ENCODE peak calls at places on chromosomes 2 and 18, in nine cellular contexts. T is aorta; R is CD8-positive, alpha-beta T cell; A is midbrain; H is stimulated activated CD4-positive, alpha-beta T cell treated with anti-CD3 and anti-CD28 coated beads, Interleukin-2, amount 100 ng/mL, for 24 hours; P is NCI-H82; X is OCI-M1; E is mammary epithelial cell; Q is cardiac muscle cell. B is an unnamed sample.

GRCh38 chr18:35077937-35078336 is 36.7 kb downstream of the MAPRE2 start:
- DNase-seq in T (no peak), R (no peak), A (no peak), H (no peak), P (no peak), X (no peak), E (no peak), Q (no peak), B (no peak)

GRCh38 chr2:230938516-230939065 is 13.5 kb upstream of the GPR55 start:
- DNase-seq in T (peak; percentile 51), R (no peak), A (no peak), H (no peak), P (no peak), X (no peak), E (no peak), Q (no peak), B (no peak)

GRCh38 chr2:239216251-239216613 is 184.6 kb downstream of the HDAC4 start:
- DNase-seq in T (no peak), R (no peak), A (no peak), H (no peak), P (no peak), X (no peak), E (no peak), Q (no peak), B (no peak)

GRCh38 chr18:56672981-56673380 is 21.8 kb downstream of the WDR7 start:
- DNase-seq in T (no peak), R (no peak), A (no peak), H (no peak), P (no peak), X (no peak), E (no peak), Q (no peak), B (no peak)

GRCh38 chr2:23568257-23569190 is 183.5 kb downstream of the KLHL29 start:
- DNase-seq in T (no peak), R (no peak), A (no peak), H (no peak), P (no peak), X (peak; percentile 57), E (no peak), Q (no peak), B (no peak)

GRCh38 chr2:136378712-136379595 is 261.0 kb upstream of the CXCR4 start:
- DNase-seq in T (no peak), R (peak; percentile 69), A (peak; percentile 71), H (peak; percentile 76), P (peak; percentile 84), X (peak; percentile 71), E (peak; percentile 21), Q (peak; percentile 78), B (peak; percentile 68)

GRCh38 chr2:238966274-238966937 is 118.5 kb downstream of the TWIST2 start:
- DNase-seq in T (no peak), R (no peak), A (no peak), H (no peak), P (no peak), X (no peak), E (no peak), Q (no peak), B (no peak)

GRCh38 chr2:30947686-30948085 is 140.4 kb upstream of the CAPN13 start:
- DNase-seq in T (no peak), R (no peak), A (no peak), H (no peak), P (no peak), X (no peak), E (no peak), Q (no peak), B (no peak)

GRCh38 chr2:127448526-127448925 is 30.3 kb downstream of the PROC start:
- DNase-seq in T (no peak), R (no peak), A (no peak), H (no peak), P (no peak), X (no peak), E (no peak), Q (no peak), B (no peak)

GRCh38 chr2:1227289-1227900 is 185.9 kb upstream of the TPO start:
- DNase-seq in T (no peak), R (no peak), A (no peak), H (no peak), P (no peak), X (no peak), E (no peak), Q (no peak), B (no peak)

GRCh38 chr2:8578335-8579244 is 103.3 kb upstream of the ID2 start:
- DNase-seq in T (no peak), R (no peak), A (no peak), H (no peak), P (no peak), X (no peak), E (no peak), Q (no peak), B (no peak)

GRCh38 chr2:29273704-29274611 is 158.7 kb downstream of the CLIP4 start:
- DNase-seq in T (no peak), R (no peak), A (no peak), H (no peak), P (no peak), X (no peak), E (peak; percentile 27), Q (no peak), B (no peak)

GRCh38 chr2:120531863-120532600 is 186.1 kb downstream of the INHBB start:
- DNase-seq in T (peak; percentile 50), R (no peak), A (no peak), H (no peak), P (peak; percentile 9), X (no peak), E (no peak), Q (no peak), B (no peak)

GRCh38 chr2:172408143-172408766 is 19.1 kb upstream of the ITGA6 start:
- DNase-seq in T (no peak), R (no peak), A (no peak), H (no peak), P (peak; percentile 51), X (no peak), E (peak; percentile 100), Q (no peak), B (peak; percentile 19)

GRCh38 chr2:170084820-170085475 is 93.0 kb upstream of the MYO3B start:
- DNase-seq in T (no peak), R (no peak), A (no peak), H (no peak), P (no peak), X (peak; percentile 79), E (no peak), Q (peak; percentile 15), B (no peak)

GRCh38 chr2:140808816-140809215 is 1322.0 kb downstream of the LRP1B start:
- DNase-seq in T (no peak), R (no peak), A (no peak), H (no peak), P (peak; percentile 58), X (peak; percentile 63), E (no peak), Q (no peak), B (no peak)

GRCh38 chr2:221527759-221528444 is 44.2 kb downstream of the EPHA4 start:
- DNase-seq in T (no peak), R (peak; percentile 25), A (no peak), H (no peak), P (peak; percentile 16), X (no peak), E (peak; percentile 29), Q (no peak), B (peak; percentile 67)

GRCh38 chr2:169799555-169799954 is 884 bp downstream of the SSB start:
- DNase-seq in T (no peak), R (no peak), A (no peak), H (no peak), P (peak; percentile 35), X (peak; percentile 49), E (no peak), Q (no peak), B (no peak)

GRCh38 chr2:24721470-24721869 is 71.7 kb downstream of the PTRHD1 start:
- DNase-seq in T (peak; percentile 76), R (no peak), A (peak; percentile 93), H (no peak), P (peak; percentile 66), X (no peak), E (peak; percentile 67), Q (no peak), B (peak; percentile 60)

GRCh38 chr2:137980459-137980858 is 16.2 kb downstream of the HNMT start:
- DNase-seq in T (no peak), R (no peak), A (no peak), H (no peak), P (no peak), X (no peak), E (no peak), Q (no peak), B (no peak)

GRCh38 chr2:105872142-105872728 is 127.5 kb downstream of the NCK2 start:
- DNase-seq in T (no peak), R (no peak), A (no peak), H (no peak), P (no peak), X (no peak), E (no peak), Q (no peak), B (no peak)

GRCh38 chr2:96097441-96097840 is 18.9 kb downstream of the ADRA2B start:
- DNase-seq in T (no peak), R (no peak), A (no peak), H (no peak), P (no peak), X (no peak), E (peak; percentile 37), Q (no peak), B (no peak)

GRCh38 chr2:8544786-8545631 is 136.8 kb upstream of the ID2 start:
- DNase-seq in T (peak; percentile 83), R (peak; percentile 69), A (no peak), H (peak; percentile 90), P (peak; percentile 77), X (peak; percentile 94), E (no peak), Q (no peak), B (peak; percentile 82)

GRCh38 chr2:18413794-18414396 is 146.6 kb downstream of the RDH14 start:
- DNase-seq in T (no peak), R (no peak), A (no peak), H (no peak), P (no peak), X (peak; percentile 50), E (peak; percentile 78), Q (no peak), B (peak; percentile 25)

GRCh38 chr18:70469916-70470315 is 181.1 kb downstream of the SOCS6 start:
- DNase-seq in T (no peak), R (no peak), A (peak; percentile 64), H (no peak), P (peak; percentile 89), X (peak; percentile 16), E (no peak), Q (peak; percentile 27), B (no peak)

GRCh38 chr2:19048593-19049264 is 309.7 kb downstream of the OSR1 start:
- DNase-seq in T (peak; percentile 84), R (no peak), A (no peak), H (no peak), P (no peak), X (no peak), E (no peak), Q (no peak), B (peak; percentile 67)

GRCh38 chr2:128788636-128789220 is 470.1 kb upstream of the HS6ST1 start:
- DNase-seq in T (no peak), R (no peak), A (no peak), H (no peak), P (no peak), X (no peak), E (no peak), Q (no peak), B (no peak)

GRCh38 chr2:30022444-30023071 is 101.2 kb upstream of the ALK start:
- DNase-seq in T (no peak), R (no peak), A (no peak), H (no peak), P (no peak), X (no peak), E (no peak), Q (no peak), B (no peak)

GRCh38 chr2:28251337-28251736 is 141.3 kb upstream of the FOSL2 start:
- DNase-seq in T (no peak), R (no peak), A (no peak), H (no peak), P (no peak), X (no peak), E (no peak), Q (no peak), B (no peak)

GRCh38 chr2:45669109-45669508 is 17.6 kb downstream of the PRKCE start:
- DNase-seq in T (no peak), R (no peak), A (no peak), H (no peak), P (no peak), X (peak; percentile 86), E (no peak), Q (no peak), B (no peak)

GRCh38 chr2:215870986-215871385 is 142.4 kb downstream of the MREG start:
- DNase-seq in T (no peak), R (no peak), A (no peak), H (peak; percentile 7), P (peak; percentile 62), X (peak; percentile 76), E (no peak), Q (no peak), B (no peak)

B was measured in left colon.